ENCODE peak calls at places on chromosomes 2 and 18, in four cellular contexts. R is activated T-cell treated with anti-CD3 and anti-CD28 coated beads, Interleukin-2, amount 50 U/mL, for 1 hour; F is HTR-8/SVneo; Q is fibroblast of lung. Z is an unnamed sample.

GRCh38 chr18:2515408-2515807 is 55.9 kb downstream of the METTL4 start:
- DNase-seq in F (peak; percentile 30), Q (peak; percentile 96), R (no peak), Z (peak; percentile 97)

GRCh38 chr18:34767601-34768027 is 57.5 kb downstream of the DTNA start:
- DNase-seq in F (no peak), R (no peak), Q (peak; percentile 91), Z (peak; percentile 94)

GRCh38 chr2:926259-926780 is 24.3 kb upstream of the SNTG2 start:
- DNase-seq in R (no peak), Q (no peak), F (no peak), Z (no peak)

GRCh38 chr18:21678897-21679296 is 25.7 kb downstream of the ABHD3 start:
- DNase-seq in Q (no peak), F (no peak), R (no peak), Z (no peak)

GRCh38 chr2:146818122-146818521 is 1026.7 kb upstream of the ACVR2A start:
- DNase-seq in F (no peak), R (no peak), Q (peak; percentile 53), Z (no peak)

GRCh38 chr18:47036298-47036874 is 965 bp upstream of the ELOA2 start:
- DNase-seq in R (no peak), F (peak; percentile 31), Q (peak; percentile 17), Z (peak; percentile 25)

GRCh38 chr2:156901373-156902031 is 356.0 kb upstream of the GALNT5 start:
- DNase-seq in F (peak; percentile 5), Q (peak; percentile 61), R (no peak), Z (peak; percentile 81)

GRCh38 chr2:238568455-238569414 is 142.0 kb downstream of the ASB1 start:
- DNase-seq in Q (no peak), F (no peak), R (no peak), Z (no peak)